ENCODE peak calls at places on chromosomes 3 and 15, in seven cellular contexts. One of them, this sample, is unnamed.

GRCh38 chr3:178777718-178778411 is 241.6 kb downstream of the KCNMB2 start:
- DNase-seq in hepatocyte: no peak
- DNase-seq in neural crest cell: no peak
- DNase-seq in HCT116: peak
- DNase-seq in body of pancreas: no peak
- DNase-seq in AG09309: peak
- DNase-seq in activated B cell treated with CpG ODN at 0.5 μM for 24 hours: no peak
- DNase-seq in this sample: no peak

GRCh38 chr3:38136272-38136806 is 588 bp downstream of the ACAA1 start:
- DNase-seq in neural crest cell: no peak
- DNase-seq in HCT116: no peak
- DNase-seq in AG09309: no peak
- DNase-seq in body of pancreas: peak
- DNase-seq in activated B cell treated with CpG ODN at 0.5 μM for 24 hours: no peak
- DNase-seq in hepatocyte: no peak
- DNase-seq in this sample: peak

GRCh38 chr3:65597225-65597951 is 441.3 kb downstream of the MAGI1 start:
- DNase-seq in AG09309: no peak
- DNase-seq in hepatocyte: peak
- DNase-seq in activated B cell treated with CpG ODN at 0.5 μM for 24 hours: no peak
- DNase-seq in neural crest cell: peak
- DNase-seq in HCT116: no peak
- DNase-seq in body of pancreas: peak
- DNase-seq in this sample: no peak

GRCh38 chr3:116707531-116707930 is 2.0 kb upstream of the TUSC7 start:
- DNase-seq in neural crest cell: no peak
- DNase-seq in activated B cell treated with CpG ODN at 0.5 μM for 24 hours: no peak
- DNase-seq in AG09309: no peak
- DNase-seq in HCT116: no peak
- DNase-seq in hepatocyte: no peak
- DNase-seq in body of pancreas: no peak
- DNase-seq in this sample: no peak

GRCh38 chr3:143070977-143071551 is 48.5 kb upstream of the CHST2 start:
- DNase-seq in neural crest cell: no peak
- DNase-seq in HCT116: no peak
- DNase-seq in AG09309: peak
- DNase-seq in activated B cell treated with CpG ODN at 0.5 μM for 24 hours: no peak
- DNase-seq in body of pancreas: no peak
- DNase-seq in hepatocyte: peak
- DNase-seq in this sample: no peak

GRCh38 chr3:79367066-79367465 is 400.7 kb downstream of the ROBO1 start:
- DNase-seq in AG09309: no peak
- DNase-seq in body of pancreas: no peak
- DNase-seq in activated B cell treated with CpG ODN at 0.5 μM for 24 hours: no peak
- DNase-seq in hepatocyte: no peak
- DNase-seq in neural crest cell: no peak
- DNase-seq in HCT116: no peak
- DNase-seq in this sample: no peak

GRCh38 chr3:188539631-188540194 is 385.8 kb downstream of the LPP start:
- DNase-seq in hepatocyte: no peak
- DNase-seq in AG09309: no peak
- DNase-seq in body of pancreas: no peak
- DNase-seq in activated B cell treated with CpG ODN at 0.5 μM for 24 hours: no peak
- DNase-seq in HCT116: no peak
- DNase-seq in neural crest cell: no peak
- DNase-seq in this sample: no peak

GRCh38 chr15:57041416-57041815 is 123.0 kb downstream of the TCF12 start:
- DNase-seq in hepatocyte: no peak
- DNase-seq in AG09309: no peak
- DNase-seq in body of pancreas: no peak
- DNase-seq in activated B cell treated with CpG ODN at 0.5 μM for 24 hours: no peak
- DNase-seq in neural crest cell: no peak
- DNase-seq in HCT116: no peak
- DNase-seq in this sample: no peak

GRCh38 chr3:144270100-144270499 is 298.5 kb downstream of the DIPK2A start:
- DNase-seq in body of pancreas: no peak
- DNase-seq in AG09309: no peak
- DNase-seq in HCT116: no peak
- DNase-seq in hepatocyte: no peak
- DNase-seq in activated B cell treated with CpG ODN at 0.5 μM for 24 hours: no peak
- DNase-seq in neural crest cell: no peak
- DNase-seq in this sample: no peak

GRCh38 chr3:14767245-14767593 is 51.5 kb upstream of the FGD5 start:
- DNase-seq in HCT116: no peak
- DNase-seq in AG09309: no peak
- DNase-seq in activated B cell treated with CpG ODN at 0.5 μM for 24 hours: no peak
- DNase-seq in neural crest cell: no peak
- DNase-seq in body of pancreas: no peak
- DNase-seq in hepatocyte: no peak
- DNase-seq in this sample: no peak

GRCh38 chr3:30696403-30696819 is 90.0 kb downstream of the TGFBR2 start:
- DNase-seq in AG09309: no peak
- DNase-seq in hepatocyte: no peak
- DNase-seq in neural crest cell: no peak
- DNase-seq in body of pancreas: peak
- DNase-seq in HCT116: no peak
- DNase-seq in activated B cell treated with CpG ODN at 0.5 μM for 24 hours: no peak
- DNase-seq in this sample: no peak

GRCh38 chr3:9204253-9205005 is 45.0 kb downstream of the SRGAP3 start:
- DNase-seq in body of pancreas: no peak
- DNase-seq in hepatocyte: peak
- DNase-seq in AG09309: no peak
- DNase-seq in HCT116: no peak
- DNase-seq in neural crest cell: peak
- DNase-seq in activated B cell treated with CpG ODN at 0.5 μM for 24 hours: no peak
- DNase-seq in this sample: no peak

GRCh38 chr15:84081391-84082168 is 154.0 kb upstream of the GOLGA6L4 start:
- DNase-seq in neural crest cell: no peak
- DNase-seq in hepatocyte: no peak
- DNase-seq in activated B cell treated with CpG ODN at 0.5 μM for 24 hours: no peak
- DNase-seq in body of pancreas: no peak
- DNase-seq in HCT116: no peak
- DNase-seq in AG09309: no peak
- DNase-seq in this sample: no peak

GRCh38 chr3:188006726-188007393 is 147.1 kb upstream of the LPP start:
- DNase-seq in activated B cell treated with CpG ODN at 0.5 μM for 24 hours: peak
- DNase-seq in AG09309: no peak
- DNase-seq in body of pancreas: peak
- DNase-seq in HCT116: no peak
- DNase-seq in hepatocyte: no peak
- DNase-seq in neural crest cell: no peak
- DNase-seq in this sample: no peak

GRCh38 chr3:11199902-11200678 is 45.8 kb downstream of the HRH1 start:
- DNase-seq in body of pancreas: no peak
- DNase-seq in hepatocyte: no peak
- DNase-seq in neural crest cell: no peak
- DNase-seq in activated B cell treated with CpG ODN at 0.5 μM for 24 hours: no peak
- DNase-seq in AG09309: no peak
- DNase-seq in HCT116: no peak
- DNase-seq in this sample: no peak

GRCh38 chr3:45575491-45575923 is 19.0 kb upstream of the LIMD1 start:
- DNase-seq in neural crest cell: no peak
- DNase-seq in activated B cell treated with CpG ODN at 0.5 μM for 24 hours: no peak
- DNase-seq in AG09309: no peak
- DNase-seq in HCT116: no peak
- DNase-seq in body of pancreas: no peak
- DNase-seq in hepatocyte: no peak
- DNase-seq in this sample: no peak

GRCh38 chr3:115862824-115863223 is 239.5 kb downstream of the GAP43 start:
- DNase-seq in HCT116: no peak
- DNase-seq in neural crest cell: no peak
- DNase-seq in activated B cell treated with CpG ODN at 0.5 μM for 24 hours: no peak
- DNase-seq in hepatocyte: no peak
- DNase-seq in AG09309: no peak
- DNase-seq in body of pancreas: no peak
- DNase-seq in this sample: no peak

GRCh38 chr3:155007729-155008128 is 72.4 kb upstream of the MME start:
- DNase-seq in body of pancreas: no peak
- DNase-seq in hepatocyte: no peak
- DNase-seq in HCT116: no peak
- DNase-seq in activated B cell treated with CpG ODN at 0.5 μM for 24 hours: no peak
- DNase-seq in AG09309: no peak
- DNase-seq in neural crest cell: no peak
- DNase-seq in this sample: no peak

GRCh38 chr3:156674911-156675743 is 737 bp downstream of the TIPARP start:
- DNase-seq in HCT116: no peak
- DNase-seq in activated B cell treated with CpG ODN at 0.5 μM for 24 hours: peak
- DNase-seq in neural crest cell: peak
- DNase-seq in body of pancreas: peak
- DNase-seq in hepatocyte: peak
- DNase-seq in AG09309: no peak
- DNase-seq in this sample: peak

DNA sequence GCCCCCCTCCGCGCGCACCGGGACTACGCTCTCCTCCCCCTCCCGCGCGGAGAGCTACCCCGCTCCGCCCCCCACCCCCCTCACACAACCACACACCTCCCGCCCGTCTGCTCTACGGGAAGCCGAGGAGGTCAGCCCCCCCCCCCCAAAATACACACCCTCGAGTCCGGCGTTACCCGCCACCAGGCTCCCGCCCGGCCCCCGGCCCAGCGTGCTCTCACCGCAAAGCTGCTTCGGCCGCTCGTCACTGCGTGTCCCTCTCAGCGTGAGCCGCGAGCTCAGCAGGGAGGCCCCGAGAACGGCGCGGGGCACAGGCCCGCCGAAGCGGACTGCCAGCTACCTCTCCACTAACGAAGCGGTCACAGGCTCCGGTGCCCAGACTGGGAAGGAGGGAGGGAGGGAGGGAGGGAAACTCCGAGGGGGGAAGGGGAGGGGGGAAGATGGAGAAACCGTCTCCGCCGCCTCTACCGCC is 252 bp downstream of the SIN3A start:
- DNase-seq in AG09309: no peak
- DNase-seq in neural crest cell: no peak
- DNase-seq in activated B cell treated with CpG ODN at 0.5 μM for 24 hours: no peak
- DNase-seq in hepatocyte: no peak
- DNase-seq in HCT116: no peak
- DNase-seq in body of pancreas: no peak
- DNase-seq in this sample: no peak
- TF ChIP-seq CTCF in AG09309: no peak
- TF ChIP-seq CTCF in neural crest cell: no peak
- TF ChIP-seq CTCF in activated B cell treated with CpG ODN at 0.5 μM for 24 hours: no peak
- TF ChIP-seq CTCF in hepatocyte: no peak
- TF ChIP-seq CTCF in HCT116: no peak
- TF ChIP-seq CTCF in body of pancreas: no peak
- TF ChIP-seq CTCF in this sample: no peak

DNA sequence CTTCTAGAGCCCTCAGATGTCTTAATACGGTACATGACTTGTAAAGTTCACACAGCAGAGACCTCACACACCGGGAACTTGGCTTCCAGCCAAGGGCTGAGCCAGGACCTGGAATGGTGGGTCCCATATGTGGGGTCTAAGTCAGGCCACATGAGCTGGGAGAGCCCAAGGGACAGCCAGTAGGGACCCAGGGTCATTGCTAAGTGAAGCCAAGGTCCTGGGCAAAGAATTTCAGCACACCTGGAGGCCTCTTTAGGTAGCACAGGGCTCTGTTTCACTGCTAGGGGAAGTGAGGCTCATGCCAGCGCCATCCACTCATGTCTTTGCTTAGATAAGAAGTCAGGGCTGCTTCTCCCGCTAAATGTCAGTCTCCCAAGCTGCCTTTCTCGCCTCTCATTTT is 116.5 kb upstream of the TLE3 start:
- DNase-seq in activated B cell treated with CpG ODN at 0.5 μM for 24 hours: no peak
- DNase-seq in AG09309: no peak
- DNase-seq in neural crest cell: no peak
- DNase-seq in body of pancreas: no peak
- DNase-seq in hepatocyte: no peak
- DNase-seq in HCT116: no peak
- DNase-seq in this sample: no peak
- TF ChIP-seq CTCF in activated B cell treated with CpG ODN at 0.5 μM for 24 hours: no peak
- TF ChIP-seq CTCF in AG09309: no peak
- TF ChIP-seq CTCF in neural crest cell: peak
- TF ChIP-seq CTCF in body of pancreas: no peak
- TF ChIP-seq CTCF in hepatocyte: no peak
- TF ChIP-seq CTCF in HCT116: peak
- TF ChIP-seq CTCF in this sample: no peak

GRCh38 chr15:74763416-74763815 is 14.8 kb downstream of the CYP1A2 start:
- DNase-seq in neural crest cell: no peak
- DNase-seq in HCT116: no peak
- DNase-seq in body of pancreas: no peak
- DNase-seq in hepatocyte: peak
- DNase-seq in activated B cell treated with CpG ODN at 0.5 μM for 24 hours: no peak
- DNase-seq in AG09309: no peak
- DNase-seq in this sample: no peak
- TF ChIP-seq CTCF in neural crest cell: no peak
- TF ChIP-seq CTCF in HCT116: no peak
- TF ChIP-seq CTCF in body of pancreas: no peak
- TF ChIP-seq CTCF in hepatocyte: no peak
- TF ChIP-seq CTCF in activated B cell treated with CpG ODN at 0.5 μM for 24 hours: no peak
- TF ChIP-seq CTCF in AG09309: no peak
- TF ChIP-seq CTCF in this sample: no peak

GRCh38 chr3:13190376-13190762 is 117.1 kb upstream of the IQSEC1 start:
- DNase-seq in HCT116: no peak
- DNase-seq in hepatocyte: no peak
- DNase-seq in AG09309: no peak
- DNase-seq in neural crest cell: no peak
- DNase-seq in activated B cell treated with CpG ODN at 0.5 μM for 24 hours: no peak
- DNase-seq in body of pancreas: no peak
- DNase-seq in this sample: no peak

GRCh38 chr3:13193320-13194284 is 120.4 kb upstream of the IQSEC1 start:
- DNase-seq in body of pancreas: peak
- DNase-seq in AG09309: no peak
- DNase-seq in hepatocyte: no peak
- DNase-seq in neural crest cell: no peak
- DNase-seq in activated B cell treated with CpG ODN at 0.5 μM for 24 hours: no peak
- DNase-seq in HCT116: no peak
- DNase-seq in this sample: no peak

GRCh38 chr3:13191016-13191415 is 117.8 kb upstream of the IQSEC1 start:
- DNase-seq in neural crest cell: no peak
- DNase-seq in HCT116: no peak
- DNase-seq in hepatocyte: no peak
- DNase-seq in body of pancreas: no peak
- DNase-seq in AG09309: no peak
- DNase-seq in activated B cell treated with CpG ODN at 0.5 μM for 24 hours: no peak
- DNase-seq in this sample: no peak

GRCh38 chr3:13194285-13195209 is 121.3 kb upstream of the IQSEC1 start:
- DNase-seq in hepatocyte: no peak
- DNase-seq in HCT116: no peak
- DNase-seq in activated B cell treated with CpG ODN at 0.5 μM for 24 hours: no peak
- DNase-seq in body of pancreas: no peak
- DNase-seq in neural crest cell: no peak
- DNase-seq in AG09309: no peak
- DNase-seq in this sample: no peak

GRCh38 chr3:13192471-13193213 is 119.4 kb upstream of the IQSEC1 start:
- DNase-seq in body of pancreas: no peak
- DNase-seq in AG09309: no peak
- DNase-seq in activated B cell treated with CpG ODN at 0.5 μM for 24 hours: no peak
- DNase-seq in HCT116: no peak
- DNase-seq in neural crest cell: peak
- DNase-seq in hepatocyte: peak
- DNase-seq in this sample: no peak
- TF ChIP-seq CTCF in body of pancreas: no peak
- TF ChIP-seq CTCF in AG09309: peak
- TF ChIP-seq CTCF in activated B cell treated with CpG ODN at 0.5 μM for 24 hours: no peak
- TF ChIP-seq CTCF in HCT116: peak
- TF ChIP-seq CTCF in neural crest cell: peak
- TF ChIP-seq CTCF in hepatocyte: peak
- TF ChIP-seq CTCF in this sample: no peak

GRCh38 chr15:27608248-27608647 is 490.9 kb downstream of the OCA2 start:
- DNase-seq in HCT116: no peak
- DNase-seq in AG09309: no peak
- DNase-seq in neural crest cell: no peak
- DNase-seq in activated B cell treated with CpG ODN at 0.5 μM for 24 hours: no peak
- DNase-seq in hepatocyte: no peak
- DNase-seq in body of pancreas: no peak
- DNase-seq in this sample: no peak
- TF ChIP-seq CTCF in HCT116: no peak
- TF ChIP-seq CTCF in AG09309: no peak
- TF ChIP-seq CTCF in neural crest cell: no peak
- TF ChIP-seq CTCF in activated B cell treated with CpG ODN at 0.5 μM for 24 hours: no peak
- TF ChIP-seq CTCF in hepatocyte: no peak
- TF ChIP-seq CTCF in body of pancreas: no peak
- TF ChIP-seq CTCF in this sample: no peak